ENCODE peak calls at places on chromosomes 11 and 22, in nine cellular contexts. Y is NCI-H748 treated with DMSO at 0.1 percent for 48 hours, Z is T-cell, O is GM10248, E is body of pancreas, A is kidney tubule cell, F is foreskin fibroblast, X is AML-193, I is midbrain. C is an unnamed sample.

GRCh38 chr11:26331911-26332571 is at the start of gene ANO3:
- DNase-seq in F (peak), E (peak), Z (no peak), X (no peak), O (peak), Y (peak), I (peak), A (peak), C (no peak)

GRCh38 chr11:35289821-35290220 is 129.5 kb downstream of the SLC1A2 start:
- DNase-seq in Z (no peak), Y (no peak), E (no peak), A (peak), F (peak), O (no peak), I (no peak), X (no peak), C (no peak)

GRCh38 chr22:43312608-43313007 is 30.6 kb downstream of the SCUBE1 start:
- DNase-seq in Y (no peak), A (no peak), E (no peak), Z (no peak), F (no peak), O (no peak), X (no peak), I (no peak), C (no peak)

GRCh38 chr22:11627798-11628650 is 3900.0 kb upstream of the OR11H1 start:
- DNase-seq in Z (no peak), X (no peak), F (no peak), I (no peak), Y (no peak), A (no peak), O (no peak), E (no peak), C (no peak)

GRCh38 chr22:23938328-23939016 is 22.5 kb downstream of the GSTT2B start:
- DNase-seq in A (no peak), E (no peak), I (no peak), Y (no peak), X (no peak), O (no peak), Z (no peak), F (no peak), C (no peak)

GRCh38 chr22:28855355-28856094 is 27.8 kb upstream of the ZNRF3 start:
- DNase-seq in O (peak), I (peak), E (peak), Z (no peak), Y (peak), X (peak), A (peak), F (peak), C (peak)

GRCh38 chr11:8040921-8041285 is 40.1 kb upstream of the TUB start:
- DNase-seq in F (no peak), E (no peak), O (no peak), X (no peak), Y (no peak), I (no peak), Z (no peak), A (no peak), C (no peak)

GRCh38 chr22:29621761-29622526 is 18.5 kb downstream of the NF2 start:
- DNase-seq in F (peak), A (peak), Y (no peak), Z (no peak), O (no peak), E (peak), I (no peak), X (no peak), C (peak)

GRCh38 chr11:118170892-118171273 is 5.6 kb downstream of the SCN2B start:
- DNase-seq in E (no peak), O (no peak), Z (no peak), F (no peak), I (no peak), A (no peak), X (no peak), Y (no peak), C (no peak)

GRCh38 chr11:62575837-62576236 is 2.1 kb upstream of the EEF1G start:
- DNase-seq in Z (no peak), E (no peak), F (no peak), Y (no peak), I (no peak), X (no peak), O (no peak), A (no peak), C (no peak)

GRCh38 chr22:50504245-50505211 is 3.0 kb downstream of the LMF2 start:
- DNase-seq in O (no peak), Y (no peak), A (no peak), I (no peak), Z (no peak), X (no peak), E (peak), F (no peak), C (no peak)

GRCh38 chr22:19183216-19183615 is 4.7 kb upstream of the SLC25A1 start:
- DNase-seq in F (no peak), Z (no peak), O (no peak), I (no peak), Y (no peak), E (no peak), A (no peak), X (no peak), C (no peak)

GRCh38 chr11:76653674-76654309 is 16.8 kb downstream of the LRRC32 start:
- DNase-seq in Z (no peak), X (no peak), A (no peak), E (peak), I (no peak), O (no peak), F (peak), Y (no peak), C (no peak)

GRCh38 chr11:69375316-69376154 is 81.6 kb downstream of the MYEOV start:
- DNase-seq in X (no peak), A (no peak), O (no peak), Y (no peak), E (no peak), F (no peak), Z (no peak), I (no peak), C (no peak)

GRCh38 chr11:10494636-10495463 is 39.8 kb downstream of the AMPD3 start:
- DNase-seq in A (no peak), Y (no peak), F (no peak), O (no peak), I (no peak), E (no peak), Z (no peak), X (no peak), C (no peak)

GRCh38 chr22:20524004-20524481 is 16.6 kb downstream of the MED15 start:
- DNase-seq in E (no peak), X (no peak), F (no peak), Y (no peak), Z (no peak), O (no peak), A (peak), I (no peak), C (no peak)

GRCh38 chr11:133928628-133929059 is 28.1 kb downstream of the IGSF9B start:
- DNase-seq in A (no peak), F (no peak), I (no peak), O (no peak), Z (no peak), X (peak), E (no peak), Y (peak), C (no peak)

GRCh38 chr22:31229402-31230140 is 17.5 kb downstream of the LIMK2 start:
- DNase-seq in E (peak), X (no peak), A (peak), Y (no peak), O (no peak), Z (no peak), F (no peak), I (no peak), C (no peak)

GRCh38 chr11:32034680-32035079 is 56.2 kb upstream of the RCN1 start:
- DNase-seq in F (no peak), I (no peak), E (no peak), Z (no peak), X (no peak), Y (no peak), O (no peak), A (no peak), C (no peak)

GRCh38 chr22:19719055-19719482 is 4.3 kb upstream of the GP1BB start:
- DNase-seq in A (no peak), Z (no peak), F (no peak), X (no peak), O (no peak), E (no peak), Y (no peak), I (no peak), C (no peak)